ENCODE peak calls at places on chromosome 12, in five cellular contexts. V is GM12878, B is HCT116, K is IMR-90, G is K562. H is an unnamed sample.

GRCh38 chr12:99619389-99620158 is 28.0 kb upstream of the GARIN6 start:
- DNase-seq in V (no peak), K (peak), B (peak), G (peak), H (no peak)

GRCh38 chr12:90128526-90128925 is 419.9 kb upstream of the ATP2B1 start:
- DNase-seq in K (no peak), V (no peak), B (no peak), G (no peak), H (no peak)

GRCh38 chr12:43912851-43913250 is 77.0 kb downstream of the TMEM117 start:
- DNase-seq in B (no peak), K (no peak), V (no peak), G (no peak), H (no peak)

GRCh38 chr12:106919910-106920544 is 35.7 kb upstream of the TMEM263 start:
- DNase-seq in G (peak), K (peak), V (no peak), B (peak), H (peak)

GRCh38 chr12:89211456-89211855 is 140.8 kb downstream of the DUSP6 start:
- DNase-seq in G (no peak), B (no peak), K (peak), V (no peak), H (no peak)

GRCh38 chr12:89731614-89732013 is 23.0 kb upstream of the ATP2B1 start:
- DNase-seq in K (peak), V (no peak), G (no peak), B (no peak), H (no peak)

GRCh38 chr12:12476836-12477531 is 85.7 kb downstream of the DUSP16 start:
- DNase-seq in B (no peak), G (no peak), V (no peak), K (no peak), H (no peak)

GRCh38 chr12:21538259-21538658 is 12.2 kb downstream of the SPX start:
- DNase-seq in K (no peak), G (no peak), B (no peak), V (no peak), H (no peak)

GRCh38 chr12:114698566-114699163 is 14.7 kb upstream of the TBX3 start:
- DNase-seq in B (no peak), V (no peak), G (no peak), K (no peak), H (no peak)

GRCh38 chr12:106139422-106140141 is 828 bp upstream of the NUAK1 start:
- DNase-seq in K (peak), V (no peak), G (no peak), B (peak), H (peak)

GRCh38 chr12:120825337-120825736 is 78.8 kb downstream of the SPPL3 start:
- DNase-seq in V (no peak), K (no peak), B (no peak), G (no peak), H (no peak)

DNA sequence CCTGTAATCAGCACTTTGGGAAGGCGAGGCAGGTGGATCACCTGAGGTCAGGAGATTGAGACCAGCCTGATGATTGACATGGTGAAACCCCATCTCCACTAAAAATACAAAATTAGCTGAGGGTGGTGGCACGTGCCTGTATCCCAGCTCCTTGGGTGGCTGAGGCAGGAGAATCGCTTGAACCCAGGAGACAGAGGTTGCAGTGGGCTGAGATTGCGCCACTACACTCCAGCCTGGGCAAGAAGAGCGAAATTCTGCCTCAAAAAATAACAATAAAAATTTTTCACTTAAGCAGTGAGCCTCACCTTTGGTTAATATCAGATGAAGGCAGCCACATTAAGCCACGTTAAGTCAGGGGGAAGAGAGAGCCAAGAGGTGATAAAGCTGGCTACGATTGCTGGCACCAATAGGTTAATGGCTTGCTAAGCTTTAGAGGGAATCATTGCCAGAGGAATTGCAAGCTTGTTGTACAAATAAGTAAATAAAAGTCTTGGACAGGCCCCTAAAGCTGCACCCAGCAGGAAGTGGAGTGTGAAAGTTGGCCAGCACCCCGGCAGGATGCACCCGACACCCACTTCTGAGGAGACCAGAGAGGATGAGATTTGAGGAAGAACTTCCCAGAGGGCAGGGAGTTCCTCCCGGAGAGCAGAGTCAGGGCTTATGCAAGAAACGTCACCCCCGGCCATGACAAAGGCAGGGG is 41.3 kb upstream of the TESC start:
- DNase-seq in G (no peak), V (no peak), K (no peak), B (no peak), H (peak)
- TF ChIP-seq CEBPB in G (no peak), V (no peak), K (no peak), B (no peak), H (peak)

DNA sequence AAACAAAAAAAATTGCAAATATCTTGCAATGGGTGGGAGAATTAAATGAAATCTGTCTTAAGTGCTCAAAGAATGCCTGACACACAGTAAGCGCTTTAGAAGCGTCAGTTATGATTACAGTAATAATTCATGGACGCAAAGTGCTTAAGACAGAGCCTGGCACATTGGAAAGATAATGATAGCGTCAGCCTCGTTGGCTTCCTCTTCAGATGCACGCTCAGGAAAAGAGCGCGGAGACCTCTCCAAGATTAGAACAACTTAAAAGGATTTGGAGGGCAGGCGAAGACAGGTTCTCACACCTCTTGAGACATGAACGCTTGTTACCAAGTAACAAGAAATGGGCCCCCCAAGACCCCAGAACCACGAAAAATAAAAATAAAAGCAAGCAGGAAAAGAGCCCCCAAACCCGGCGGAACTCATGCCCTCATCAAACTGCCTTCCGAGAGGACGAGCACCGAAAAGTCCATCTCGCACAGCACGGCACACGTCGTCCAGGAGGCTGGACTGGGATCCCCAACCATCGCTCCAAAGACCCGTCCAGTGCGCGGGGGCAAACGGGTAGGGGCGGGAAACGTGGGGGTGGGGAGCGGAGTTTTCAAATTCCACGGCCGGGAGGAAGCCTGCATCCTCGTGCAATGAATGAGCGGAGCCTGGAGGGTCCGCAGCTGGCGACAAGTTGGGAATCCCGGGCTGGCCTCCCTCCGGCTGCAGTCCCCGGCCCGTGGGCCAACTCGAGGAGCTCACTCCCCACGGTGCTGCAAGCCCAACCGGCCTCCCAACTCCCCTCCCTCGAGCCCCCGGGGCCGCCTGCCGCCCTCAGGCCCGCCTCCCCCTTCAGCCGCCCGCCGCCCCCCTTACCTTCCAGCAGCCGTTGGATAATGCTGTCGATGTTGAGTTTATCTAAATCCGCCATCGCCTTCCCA is 635 bp downstream of the PPP1CC start:
- DNase-seq in K (peak), G (no peak), V (no peak), B (no peak), H (peak)
- TF ChIP-seq CEBPB in K (no peak), G (no peak), V (no peak), B (no peak), H (no peak)

DNA sequence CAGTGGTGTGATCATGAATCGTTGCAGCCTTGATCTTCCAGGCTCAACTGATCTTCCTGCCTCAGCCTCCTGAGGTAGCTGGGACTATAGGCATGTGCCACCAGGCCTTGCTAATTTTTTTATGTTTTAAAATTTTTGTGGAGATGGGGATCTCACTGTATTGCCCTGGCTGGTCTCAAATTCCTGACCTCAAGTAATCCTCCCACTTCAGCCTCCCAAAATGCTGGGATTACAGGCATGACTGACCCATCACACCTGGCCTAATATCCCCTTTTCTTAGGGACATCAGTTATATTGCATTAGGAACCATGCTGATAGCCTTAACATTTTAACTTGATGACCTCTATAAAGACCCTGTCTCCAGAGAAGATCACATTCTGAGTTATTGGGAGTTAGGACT is 42.8 kb downstream of the RASSF3 start:
- DNase-seq in V (no peak), K (no peak), B (no peak), G (no peak), H (no peak)
- TF ChIP-seq CEBPB in V (no peak), K (no peak), B (no peak), G (no peak), H (no peak)

DNA sequence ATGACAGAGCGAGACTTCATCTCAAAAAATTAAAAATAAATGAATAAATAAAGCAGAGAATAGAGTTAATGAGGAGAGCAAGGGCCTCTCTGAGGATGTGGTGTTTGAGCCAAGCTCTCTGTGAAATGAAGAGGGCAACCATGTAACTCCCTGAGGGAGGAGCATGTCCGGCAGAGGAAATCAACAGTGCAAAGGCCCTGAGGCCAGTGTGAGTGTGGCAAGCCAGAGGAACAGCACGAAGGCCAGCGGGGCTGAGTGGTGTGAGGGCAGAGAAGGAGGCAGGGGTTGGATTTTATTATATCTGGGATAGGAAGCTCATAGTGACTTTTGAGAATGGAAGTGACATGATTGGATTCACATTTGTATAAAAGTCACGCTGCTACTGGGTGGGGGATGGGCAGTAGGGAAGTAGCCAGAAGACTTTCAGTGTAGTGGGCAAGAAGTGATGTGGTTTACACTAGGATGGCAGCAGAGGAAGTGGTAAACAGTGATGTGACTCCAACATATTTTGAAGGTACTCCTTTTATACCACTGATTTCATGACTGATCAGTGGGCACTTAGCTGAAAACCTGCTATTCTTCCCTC is 10.3 kb upstream of the LRP1-AS start:
- DNase-seq in G (no peak), V (no peak), K (no peak), B (no peak), H (no peak)
- TF ChIP-seq CEBPB in G (no peak), V (no peak), K (no peak), B (no peak), H (no peak)

GRCh38 chr12:40439771-40440492 is 215.1 kb downstream of the LRRK2 start:
- DNase-seq in K (no peak), G (no peak), B (no peak), V (no peak), H (no peak)
- TF ChIP-seq CEBPB in K (no peak), G (no peak), B (no peak), V (no peak), H (no peak)

GRCh38 chr12:56593909-56594621 is 36.1 kb downstream of the BAZ2A start:
- DNase-seq in V (no peak), B (peak), G (peak), K (peak), H (peak)
- TF ChIP-seq CEBPB in V (no peak), B (no peak), G (no peak), K (peak), H (no peak)

GRCh38 chr12:66003951-66004350 is 126.6 kb downstream of the LLPH start:
- DNase-seq in K (no peak), B (no peak), V (no peak), G (no peak), H (no peak)

GRCh38 chr12:65999564-66000280 is 130.8 kb downstream of the LLPH start:
- DNase-seq in V (no peak), B (no peak), K (peak), G (no peak), H (no peak)

GRCh38 chr12:66000958-66001357 is 129.6 kb downstream of the LLPH start:
- DNase-seq in V (no peak), G (no peak), K (no peak), B (no peak), H (no peak)

GRCh38 chr12:66004922-66005703 is 125.4 kb downstream of the LLPH start:
- DNase-seq in B (no peak), V (no peak), G (no peak), K (no peak), H (no peak)

DNA sequence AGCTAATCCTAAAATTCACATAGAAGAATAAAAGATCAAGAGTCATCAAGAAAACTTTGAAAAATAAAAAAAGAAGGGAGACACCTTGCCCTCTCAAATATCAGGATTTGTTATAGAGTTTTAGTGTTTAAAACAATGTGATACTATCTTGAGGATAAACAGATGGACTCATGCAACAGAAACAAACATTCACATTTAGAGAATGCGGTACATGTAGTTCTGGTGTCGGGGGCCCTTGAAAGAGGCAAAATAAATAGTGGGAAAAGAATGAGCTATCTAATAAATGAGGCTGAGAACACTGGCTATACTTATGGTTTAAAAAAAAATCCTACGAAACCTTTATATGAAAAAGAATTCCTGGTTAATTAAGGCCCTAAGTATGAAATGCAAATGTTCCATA is 127.7 kb downstream of the LLPH start:
- DNase-seq in V (no peak), B (no peak), G (no peak), K (peak), H (no peak)
- TF ChIP-seq CEBPB in V (no peak), B (no peak), G (no peak), K (no peak), H (no peak)

GRCh38 chr12:30968211-30968610 is 41.7 kb downstream of the TSPAN11 start:
- DNase-seq in K (no peak), V (no peak), B (no peak), G (no peak), H (no peak)

GRCh38 chr12:30972035-30972434 is 45.5 kb downstream of the TSPAN11 start:
- DNase-seq in V (no peak), G (no peak), B (no peak), K (no peak), H (no peak)

GRCh38 chr12:30969006-30969405 is 42.5 kb downstream of the TSPAN11 start:
- DNase-seq in K (no peak), V (no peak), G (no peak), B (no peak), H (no peak)

GRCh38 chr12:30969606-30970395 is 43.3 kb downstream of the TSPAN11 start:
- DNase-seq in G (no peak), V (no peak), K (no peak), B (no peak), H (no peak)

GRCh38 chr12:30970559-30971202 is 44.1 kb downstream of the TSPAN11 start:
- DNase-seq in V (no peak), B (no peak), K (no peak), G (no peak), H (no peak)
- TF ChIP-seq CEBPB in V (no peak), B (no peak), K (no peak), G (no peak), H (no peak)